ENCODE peak calls at places on chromosomes 6 and 20, in nine cellular contexts. D is upper lobe of left lung, I is mammary epithelial cell, H is psoas muscle, P is tibial nerve, J is cardiac muscle cell, X is kidney, N is right cardiac atrium, T is body of pancreas. Q is an unnamed sample.

GRCh38 chr20:53849471-53850059 is 220.8 kb downstream of the BCAS1 start:
- DNase-seq in N (no peak), I (no peak), X (no peak), J (no peak), D (no peak), T (no peak), P (no peak), H (no peak), Q (no peak)

GRCh38 chr6:35368038-35368887 is 25.9 kb downstream of the PPARD start:
- DNase-seq in D (no peak), H (no peak), N (no peak), J (peak; percentile 46), P (no peak), T (no peak), X (no peak), I (peak; percentile 46), Q (no peak)

GRCh38 chr6:113375950-113376846 is 480.9 kb upstream of the MARCKS start:
- DNase-seq in X (no peak), D (no peak), J (peak; percentile 66), P (no peak), N (no peak), I (peak; percentile 51), T (no peak), H (no peak), Q (no peak)

GRCh38 chr6:130575971-130576370 is 210.2 kb downstream of the TMEM200A start:
- DNase-seq in T (no peak), H (no peak), N (no peak), I (no peak), P (no peak), D (no peak), J (no peak), X (no peak), Q (no peak)

GRCh38 chr6:142357879-142358278 is 56.1 kb downstream of the ADGRG6 start:
- DNase-seq in J (no peak), D (no peak), N (no peak), T (no peak), X (no peak), P (no peak), H (no peak), I (no peak), Q (no peak)

GRCh38 chr20:23692725-23693124 is 3.9 kb upstream of the CST4 start:
- DNase-seq in P (no peak), J (no peak), I (no peak), H (no peak), T (no peak), D (no peak), X (no peak), N (no peak), Q (no peak)

GRCh38 chr6:100228437-100229424 is 234.7 kb upstream of the MCHR2 start:
- DNase-seq in N (peak; percentile 92), P (peak; percentile 34), T (peak; percentile 64), X (peak; percentile 89), H (peak; percentile 82), I (peak; percentile 62), J (peak; percentile 82), D (peak; percentile 91), Q (peak; percentile 67)

GRCh38 chr6:24495516-24495847 is 713 bp downstream of the ALDH5A1 start:
- DNase-seq in P (peak; percentile 31), J (peak; percentile 78), N (peak; percentile 84), D (no peak), I (no peak), T (peak; percentile 64), H (peak; percentile 75), X (no peak), Q (peak; percentile 81)

GRCh38 chr6:6039946-6040509 is 33.3 kb upstream of the NRN1 start:
- DNase-seq in I (no peak), J (no peak), H (no peak), D (no peak), T (no peak), X (no peak), P (no peak), N (no peak), Q (no peak)

GRCh38 chr6:41257369-41258195 is 28.9 kb downstream of the TREM1 start:
- DNase-seq in T (peak; percentile 76), D (no peak), N (no peak), P (no peak), X (no peak), J (peak; percentile 90), I (peak; percentile 49), H (no peak), Q (no peak)

GRCh38 chr6:8400663-8401062 is 34.7 kb downstream of the SLC35B3 start:
- DNase-seq in H (no peak), J (no peak), P (no peak), X (no peak), N (no peak), I (peak; percentile 23), D (no peak), T (no peak), Q (no peak)

GRCh38 chr20:48502016-48502415 is 325.8 kb downstream of the PREX1 start:
- DNase-seq in D (no peak), P (no peak), X (no peak), T (no peak), N (no peak), J (no peak), I (no peak), H (no peak), Q (no peak)

GRCh38 chr6:113920663-113921267 is 50.2 kb downstream of the HDAC2 start:
- DNase-seq in I (no peak), N (no peak), H (no peak), P (no peak), X (no peak), D (no peak), J (no peak), T (no peak), Q (no peak)

GRCh38 chr20:35001596-35002362 is 46.1 kb downstream of the MYH7B start:
- DNase-seq in I (no peak), J (no peak), H (peak; percentile 49), T (no peak), P (no peak), D (no peak), N (peak; percentile 17), X (peak; percentile 59), Q (no peak)

GRCh38 chr6:156154896-156155295 is 622.3 kb upstream of the ARID1B start:
- DNase-seq in J (no peak), P (no peak), I (no peak), X (no peak), H (no peak), T (no peak), N (no peak), D (no peak), Q (no peak)

GRCh38 chr20:63536241-63536977 is 767 bp downstream of the PTK6 start:
- DNase-seq in J (peak; percentile 40), X (peak; percentile 85), I (no peak), P (no peak), N (peak; percentile 58), H (no peak), D (peak; percentile 86), T (peak; percentile 71), Q (no peak)

GRCh38 chr20:58963060-58963584 is 17.9 kb upstream of the NELFCD start:
- DNase-seq in D (no peak), I (no peak), X (no peak), P (no peak), J (peak; percentile 22), N (no peak), T (no peak), H (no peak), Q (no peak)

GRCh38 chr6:109717971-109718370 is 26.9 kb downstream of the FIG4 start:
- DNase-seq in H (no peak), X (no peak), N (no peak), I (no peak), P (no peak), D (no peak), J (no peak), T (no peak), Q (no peak)

GRCh38 chr6:136717297-136717990 is 74.8 kb downstream of the MAP3K5 start:
- DNase-seq in D (no peak), I (no peak), H (no peak), P (no peak), J (peak; percentile 56), T (no peak), X (no peak), N (no peak), Q (no peak)

GRCh38 chr6:168905451-168906090 is 348.1 kb downstream of the THBS2 start:
- DNase-seq in X (no peak), T (peak; percentile 36), J (peak; percentile 20), P (no peak), H (no peak), D (no peak), I (peak; percentile 14), N (no peak), Q (no peak)

GRCh38 chr20:13212750-13213149 is 8.3 kb upstream of the ISM1 start:
- DNase-seq in H (no peak), X (no peak), D (no peak), T (no peak), J (no peak), P (no peak), I (peak; percentile 57), N (no peak), Q (no peak)

GRCh38 chr6:22682979-22683378 is 113.6 kb downstream of the HDGFL1 start:
- DNase-seq in X (no peak), T (no peak), P (no peak), J (no peak), D (no peak), I (peak; percentile 75), H (no peak), N (no peak), Q (no peak)

DNA sequence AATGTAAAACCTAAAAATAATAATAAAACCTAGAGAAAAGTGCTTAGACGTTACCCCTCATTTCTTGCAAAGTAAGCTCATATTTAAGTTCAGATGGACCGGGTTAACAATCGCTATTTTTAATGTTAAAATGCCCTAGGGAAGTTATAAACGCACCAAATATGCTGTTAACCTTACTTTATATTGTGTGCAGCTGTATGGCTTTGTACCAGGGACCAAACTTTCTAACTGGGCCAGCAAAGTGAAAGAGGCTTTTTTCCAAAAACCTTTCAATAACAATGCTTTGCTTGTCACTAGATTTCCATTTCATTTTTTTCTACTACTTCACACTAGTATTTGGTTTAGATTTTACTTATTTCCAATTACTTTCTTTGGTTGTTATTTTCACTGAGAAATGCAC is 248.5 kb downstream of the FOXC1 start:
- DNase-seq in T (no peak), J (no peak), X (no peak), H (no peak), I (no peak), D (no peak), N (no peak), P (no peak), Q (no peak)
- H3K4me1 ChIP-seq in T (no peaks in the 10 kb centered on the region), J (no peaks in the 10 kb centered on the region), X (no peaks in the 10 kb centered on the region), H (no peaks in the 10 kb centered on the region), I (peaks cover 14% of the 10 kb centered on the region), D (no peaks in the 10 kb centered on the region), N (peaks cover 3% of the 10 kb centered on the region), P (no peaks in the 10 kb centered on the region), Q (peaks cover 23% of the 10 kb centered on the region)

GRCh38 chr6:89161326-89162046 is 15.6 kb downstream of the PM20D2 start:
- DNase-seq in P (no peak), J (peak; percentile 27), N (no peak), T (no peak), X (no peak), D (no peak), I (no peak), H (no peak), Q (no peak)
- H3K27ac ChIP-seq in P (no peak overlapping the region), J (peak overlapping the region; percentile 90), N (peak overlapping the region; percentile 54), T (no peak overlapping the region), X (peak overlapping the region; percentile 82), D (no peak overlapping the region), I (no peak overlapping the region), H (peak overlapping the region; percentile 90), Q (peak overlapping the region; percentile 88)

GRCh38 chr6:14791525-14791924 is 454.3 kb upstream of the JARID2 start:
- DNase-seq in J (peak; percentile 25), H (no peak), X (no peak), I (peak; percentile 37), T (no peak), N (no peak), P (no peak), D (no peak), Q (no peak)
- H3K4me1 ChIP-seq in J (peaks cover 6% of the 10 kb centered on the region), H (no peaks in the 10 kb centered on the region), X (no peaks in the 10 kb centered on the region), I (no peaks in the 10 kb centered on the region), T (no peaks in the 10 kb centered on the region), N (peaks cover 2% of the 10 kb centered on the region), P (no peaks in the 10 kb centered on the region), D (no peaks in the 10 kb centered on the region), Q (no peaks in the 10 kb centered on the region)

GRCh38 chr6:166997768-166998255 is 1.4 kb upstream of the CEP43 start:
- DNase-seq in H (peak; percentile 60), D (no peak), T (peak; percentile 55), P (no peak), X (peak; percentile 81), I (peak; percentile 86), N (peak; percentile 72), J (peak; percentile 79), Q (no peak)
- H3K27ac ChIP-seq in H (peak overlapping the region; percentile 62), D (peak overlapping the region; percentile 68), T (peak overlapping the region; percentile 63), P (no peak overlapping the region), X (no peak overlapping the region), I (peak overlapping the region; percentile 76), N (no peak overlapping the region), J (no peak overlapping the region), Q (no peak overlapping the region)